ENCODE peak calls at places on chromosomes 2 and 18, in ten cellular contexts. One of them, this sample, is unnamed.

GRCh38 chr2:15939556-15939853 is 845 bp upstream of the MYCN start:
- DNase-seq in stimulated activated CD4-positive, alpha-beta T cell treated with anti-CD3 and anti-CD28 coated beads, Interleukin-15, amount 100 ng/mL, for 1 hour: no peak
- DNase-seq in left ventricle myocardium superior: peak
- DNase-seq in activated CD4-positive, alpha-beta T cell treated with anti-CD3 and anti-CD28 coated beads, Interleukin-2, amount 10 ng/mL, durations not matched to agents 7 days and 5 days: no peak
- DNase-seq in NCI-H460: no peak
- DNase-seq in activated effector memory CD4-positive, alpha-beta T cell treated with anti-CD3 and anti-CD28 coated beads, Interleukin-2, amount 50 U/mL, for 16 hours: peak
- DNase-seq in COR-L47: no peak
- DNase-seq in posterior cingulate gyrus: no peak
- DNase-seq in nephron progenitor cell: peak
- DNase-seq in foreskin fibroblast: no peak
- DNase-seq in this sample: no peak

GRCh38 chr2:101972621-101973434 is 18.9 kb upstream of the IL1R2 start:
- DNase-seq in left ventricle myocardium superior: no peak
- DNase-seq in posterior cingulate gyrus: no peak
- DNase-seq in COR-L47: no peak
- DNase-seq in nephron progenitor cell: no peak
- DNase-seq in stimulated activated CD4-positive, alpha-beta T cell treated with anti-CD3 and anti-CD28 coated beads, Interleukin-15, amount 100 ng/mL, for 1 hour: no peak
- DNase-seq in activated CD4-positive, alpha-beta T cell treated with anti-CD3 and anti-CD28 coated beads, Interleukin-2, amount 10 ng/mL, durations not matched to agents 7 days and 5 days: no peak
- DNase-seq in activated effector memory CD4-positive, alpha-beta T cell treated with anti-CD3 and anti-CD28 coated beads, Interleukin-2, amount 50 U/mL, for 16 hours: no peak
- DNase-seq in NCI-H460: no peak
- DNase-seq in foreskin fibroblast: peak
- DNase-seq in this sample: no peak

GRCh38 chr18:36176739-36177138 is 10.6 kb upstream of the MOCOS start:
- DNase-seq in left ventricle myocardium superior: no peak
- DNase-seq in activated effector memory CD4-positive, alpha-beta T cell treated with anti-CD3 and anti-CD28 coated beads, Interleukin-2, amount 50 U/mL, for 16 hours: no peak
- DNase-seq in posterior cingulate gyrus: no peak
- DNase-seq in foreskin fibroblast: no peak
- DNase-seq in activated CD4-positive, alpha-beta T cell treated with anti-CD3 and anti-CD28 coated beads, Interleukin-2, amount 10 ng/mL, durations not matched to agents 7 days and 5 days: no peak
- DNase-seq in COR-L47: no peak
- DNase-seq in nephron progenitor cell: no peak
- DNase-seq in stimulated activated CD4-positive, alpha-beta T cell treated with anti-CD3 and anti-CD28 coated beads, Interleukin-15, amount 100 ng/mL, for 1 hour: no peak
- DNase-seq in NCI-H460: no peak
- DNase-seq in this sample: no peak

GRCh38 chr2:28990445-28990844 is 9.3 kb downstream of the TOGARAM2 start:
- DNase-seq in left ventricle myocardium superior: no peak
- DNase-seq in foreskin fibroblast: no peak
- DNase-seq in NCI-H460: no peak
- DNase-seq in stimulated activated CD4-positive, alpha-beta T cell treated with anti-CD3 and anti-CD28 coated beads, Interleukin-15, amount 100 ng/mL, for 1 hour: no peak
- DNase-seq in activated effector memory CD4-positive, alpha-beta T cell treated with anti-CD3 and anti-CD28 coated beads, Interleukin-2, amount 50 U/mL, for 16 hours: no peak
- DNase-seq in posterior cingulate gyrus: no peak
- DNase-seq in activated CD4-positive, alpha-beta T cell treated with anti-CD3 and anti-CD28 coated beads, Interleukin-2, amount 10 ng/mL, durations not matched to agents 7 days and 5 days: no peak
- DNase-seq in nephron progenitor cell: no peak
- DNase-seq in COR-L47: no peak
- DNase-seq in this sample: no peak

GRCh38 chr2:234273887-234274584 is 222.8 kb downstream of the ARL4C start:
- DNase-seq in COR-L47: no peak
- DNase-seq in left ventricle myocardium superior: no peak
- DNase-seq in activated effector memory CD4-positive, alpha-beta T cell treated with anti-CD3 and anti-CD28 coated beads, Interleukin-2, amount 50 U/mL, for 16 hours: peak
- DNase-seq in stimulated activated CD4-positive, alpha-beta T cell treated with anti-CD3 and anti-CD28 coated beads, Interleukin-15, amount 100 ng/mL, for 1 hour: no peak
- DNase-seq in posterior cingulate gyrus: no peak
- DNase-seq in activated CD4-positive, alpha-beta T cell treated with anti-CD3 and anti-CD28 coated beads, Interleukin-2, amount 10 ng/mL, durations not matched to agents 7 days and 5 days: peak
- DNase-seq in NCI-H460: no peak
- DNase-seq in foreskin fibroblast: no peak
- DNase-seq in nephron progenitor cell: no peak
- DNase-seq in this sample: no peak

GRCh38 chr2:48346124-48346536 is 183.8 kb upstream of the STON1 start:
- DNase-seq in stimulated activated CD4-positive, alpha-beta T cell treated with anti-CD3 and anti-CD28 coated beads, Interleukin-15, amount 100 ng/mL, for 1 hour: no peak
- DNase-seq in nephron progenitor cell: no peak
- DNase-seq in foreskin fibroblast: peak
- DNase-seq in COR-L47: no peak
- DNase-seq in posterior cingulate gyrus: no peak
- DNase-seq in left ventricle myocardium superior: peak
- DNase-seq in activated CD4-positive, alpha-beta T cell treated with anti-CD3 and anti-CD28 coated beads, Interleukin-2, amount 10 ng/mL, durations not matched to agents 7 days and 5 days: no peak
- DNase-seq in NCI-H460: no peak
- DNase-seq in activated effector memory CD4-positive, alpha-beta T cell treated with anti-CD3 and anti-CD28 coated beads, Interleukin-2, amount 50 U/mL, for 16 hours: no peak
- DNase-seq in this sample: no peak

GRCh38 chr2:36889782-36890181 is 76.6 kb downstream of the STRN start:
- DNase-seq in left ventricle myocardium superior: no peak
- DNase-seq in NCI-H460: peak
- DNase-seq in foreskin fibroblast: peak
- DNase-seq in activated CD4-positive, alpha-beta T cell treated with anti-CD3 and anti-CD28 coated beads, Interleukin-2, amount 10 ng/mL, durations not matched to agents 7 days and 5 days: no peak
- DNase-seq in stimulated activated CD4-positive, alpha-beta T cell treated with anti-CD3 and anti-CD28 coated beads, Interleukin-15, amount 100 ng/mL, for 1 hour: no peak
- DNase-seq in posterior cingulate gyrus: no peak
- DNase-seq in COR-L47: no peak
- DNase-seq in activated effector memory CD4-positive, alpha-beta T cell treated with anti-CD3 and anti-CD28 coated beads, Interleukin-2, amount 50 U/mL, for 16 hours: no peak
- DNase-seq in nephron progenitor cell: no peak
- DNase-seq in this sample: no peak

GRCh38 chr2:195296490-195296889 is 360.5 kb upstream of the SLC39A10 start:
- DNase-seq in posterior cingulate gyrus: no peak
- DNase-seq in stimulated activated CD4-positive, alpha-beta T cell treated with anti-CD3 and anti-CD28 coated beads, Interleukin-15, amount 100 ng/mL, for 1 hour: no peak
- DNase-seq in activated effector memory CD4-positive, alpha-beta T cell treated with anti-CD3 and anti-CD28 coated beads, Interleukin-2, amount 50 U/mL, for 16 hours: no peak
- DNase-seq in activated CD4-positive, alpha-beta T cell treated with anti-CD3 and anti-CD28 coated beads, Interleukin-2, amount 10 ng/mL, durations not matched to agents 7 days and 5 days: no peak
- DNase-seq in COR-L47: no peak
- DNase-seq in left ventricle myocardium superior: no peak
- DNase-seq in NCI-H460: no peak
- DNase-seq in foreskin fibroblast: no peak
- DNase-seq in nephron progenitor cell: no peak
- DNase-seq in this sample: no peak

GRCh38 chr2:121298476-121298875 is 13.5 kb upstream of the TFCP2L1 start:
- DNase-seq in NCI-H460: no peak
- DNase-seq in activated CD4-positive, alpha-beta T cell treated with anti-CD3 and anti-CD28 coated beads, Interleukin-2, amount 10 ng/mL, durations not matched to agents 7 days and 5 days: no peak
- DNase-seq in posterior cingulate gyrus: no peak
- DNase-seq in COR-L47: no peak
- DNase-seq in nephron progenitor cell: no peak
- DNase-seq in activated effector memory CD4-positive, alpha-beta T cell treated with anti-CD3 and anti-CD28 coated beads, Interleukin-2, amount 50 U/mL, for 16 hours: no peak
- DNase-seq in stimulated activated CD4-positive, alpha-beta T cell treated with anti-CD3 and anti-CD28 coated beads, Interleukin-15, amount 100 ng/mL, for 1 hour: no peak
- DNase-seq in left ventricle myocardium superior: no peak
- DNase-seq in foreskin fibroblast: no peak
- DNase-seq in this sample: no peak

GRCh38 chr2:164821338-164821737 is 20.3 kb downstream of the COBLL1 start:
- DNase-seq in posterior cingulate gyrus: no peak
- DNase-seq in stimulated activated CD4-positive, alpha-beta T cell treated with anti-CD3 and anti-CD28 coated beads, Interleukin-15, amount 100 ng/mL, for 1 hour: no peak
- DNase-seq in COR-L47: no peak
- DNase-seq in nephron progenitor cell: no peak
- DNase-seq in left ventricle myocardium superior: no peak
- DNase-seq in activated effector memory CD4-positive, alpha-beta T cell treated with anti-CD3 and anti-CD28 coated beads, Interleukin-2, amount 50 U/mL, for 16 hours: no peak
- DNase-seq in foreskin fibroblast: no peak
- DNase-seq in activated CD4-positive, alpha-beta T cell treated with anti-CD3 and anti-CD28 coated beads, Interleukin-2, amount 10 ng/mL, durations not matched to agents 7 days and 5 days: no peak
- DNase-seq in NCI-H460: no peak
- DNase-seq in this sample: no peak

GRCh38 chr2:164015328-164016123 is 279.7 kb upstream of the FIGN start:
- DNase-seq in stimulated activated CD4-positive, alpha-beta T cell treated with anti-CD3 and anti-CD28 coated beads, Interleukin-15, amount 100 ng/mL, for 1 hour: no peak
- DNase-seq in posterior cingulate gyrus: no peak
- DNase-seq in foreskin fibroblast: no peak
- DNase-seq in NCI-H460: no peak
- DNase-seq in nephron progenitor cell: peak
- DNase-seq in left ventricle myocardium superior: no peak
- DNase-seq in COR-L47: no peak
- DNase-seq in activated CD4-positive, alpha-beta T cell treated with anti-CD3 and anti-CD28 coated beads, Interleukin-2, amount 10 ng/mL, durations not matched to agents 7 days and 5 days: no peak
- DNase-seq in activated effector memory CD4-positive, alpha-beta T cell treated with anti-CD3 and anti-CD28 coated beads, Interleukin-2, amount 50 U/mL, for 16 hours: no peak
- DNase-seq in this sample: no peak

GRCh38 chr2:12330916-12331315 is 385.8 kb upstream of the TRIB2 start:
- DNase-seq in NCI-H460: no peak
- DNase-seq in left ventricle myocardium superior: no peak
- DNase-seq in COR-L47: no peak
- DNase-seq in activated CD4-positive, alpha-beta T cell treated with anti-CD3 and anti-CD28 coated beads, Interleukin-2, amount 10 ng/mL, durations not matched to agents 7 days and 5 days: no peak
- DNase-seq in nephron progenitor cell: no peak
- DNase-seq in foreskin fibroblast: peak
- DNase-seq in activated effector memory CD4-positive, alpha-beta T cell treated with anti-CD3 and anti-CD28 coated beads, Interleukin-2, amount 50 U/mL, for 16 hours: no peak
- DNase-seq in posterior cingulate gyrus: no peak
- DNase-seq in stimulated activated CD4-positive, alpha-beta T cell treated with anti-CD3 and anti-CD28 coated beads, Interleukin-15, amount 100 ng/mL, for 1 hour: no peak
- DNase-seq in this sample: no peak

GRCh38 chr2:169818241-169818640 is 6.5 kb downstream of the METTL5 start:
- DNase-seq in NCI-H460: no peak
- DNase-seq in activated effector memory CD4-positive, alpha-beta T cell treated with anti-CD3 and anti-CD28 coated beads, Interleukin-2, amount 50 U/mL, for 16 hours: no peak
- DNase-seq in nephron progenitor cell: no peak
- DNase-seq in posterior cingulate gyrus: no peak
- DNase-seq in foreskin fibroblast: no peak
- DNase-seq in left ventricle myocardium superior: no peak
- DNase-seq in activated CD4-positive, alpha-beta T cell treated with anti-CD3 and anti-CD28 coated beads, Interleukin-2, amount 10 ng/mL, durations not matched to agents 7 days and 5 days: no peak
- DNase-seq in stimulated activated CD4-positive, alpha-beta T cell treated with anti-CD3 and anti-CD28 coated beads, Interleukin-15, amount 100 ng/mL, for 1 hour: no peak
- DNase-seq in COR-L47: no peak
- DNase-seq in this sample: no peak

GRCh38 chr2:134202361-134202760 is 51.5 kb upstream of the MGAT5 start:
- DNase-seq in posterior cingulate gyrus: no peak
- DNase-seq in stimulated activated CD4-positive, alpha-beta T cell treated with anti-CD3 and anti-CD28 coated beads, Interleukin-15, amount 100 ng/mL, for 1 hour: no peak
- DNase-seq in nephron progenitor cell: no peak
- DNase-seq in left ventricle myocardium superior: no peak
- DNase-seq in activated CD4-positive, alpha-beta T cell treated with anti-CD3 and anti-CD28 coated beads, Interleukin-2, amount 10 ng/mL, durations not matched to agents 7 days and 5 days: no peak
- DNase-seq in foreskin fibroblast: peak
- DNase-seq in NCI-H460: no peak
- DNase-seq in COR-L47: no peak
- DNase-seq in activated effector memory CD4-positive, alpha-beta T cell treated with anti-CD3 and anti-CD28 coated beads, Interleukin-2, amount 50 U/mL, for 16 hours: no peak
- DNase-seq in this sample: peak

GRCh38 chr2:110718382-110718781 is 14.0 kb upstream of the ACOXL start:
- DNase-seq in stimulated activated CD4-positive, alpha-beta T cell treated with anti-CD3 and anti-CD28 coated beads, Interleukin-15, amount 100 ng/mL, for 1 hour: no peak
- DNase-seq in activated effector memory CD4-positive, alpha-beta T cell treated with anti-CD3 and anti-CD28 coated beads, Interleukin-2, amount 50 U/mL, for 16 hours: no peak
- DNase-seq in nephron progenitor cell: no peak
- DNase-seq in COR-L47: no peak
- DNase-seq in posterior cingulate gyrus: no peak
- DNase-seq in NCI-H460: no peak
- DNase-seq in activated CD4-positive, alpha-beta T cell treated with anti-CD3 and anti-CD28 coated beads, Interleukin-2, amount 10 ng/mL, durations not matched to agents 7 days and 5 days: no peak
- DNase-seq in foreskin fibroblast: no peak
- DNase-seq in left ventricle myocardium superior: no peak
- DNase-seq in this sample: no peak